ENCODE peak calls at places on chromosomes 6 and 20, in four cellular contexts. One of them, this sample, is unnamed.
A peak's percentile ranks its signal among the peaks of the same experiment; 100 is the strongest.

GRCh38 chr6:108999428-108999827 is 95.2 kb downstream of the SESN1 start:
- DNase-seq in pancreas: no peak
- DNase-seq in psoas muscle: no peak
- DNase-seq in K562: no peak
- DNase-seq in this sample: no peak

GRCh38 chr6:158002249-158002950 is 20.7 kb downstream of the SYNJ2 start:
- DNase-seq in pancreas: no peak
- DNase-seq in K562: no peak
- DNase-seq in psoas muscle: no peak
- DNase-seq in this sample: no peak

GRCh38 chr20:57460781-57461465 is 64.0 kb downstream of the CTCFL start:
- DNase-seq in K562: peak; percentile 86
- DNase-seq in pancreas: no peak
- DNase-seq in psoas muscle: no peak
- DNase-seq in this sample: no peak

GRCh38 chr6:135540207-135540877 is 42.8 kb upstream of the AHI1 start:
- DNase-seq in psoas muscle: no peak
- DNase-seq in pancreas: no peak
- DNase-seq in K562: no peak
- DNase-seq in this sample: no peak

GRCh38 chr6:146315321-146316254 is 228.0 kb upstream of the RAB32 start:
- DNase-seq in pancreas: no peak
- DNase-seq in psoas muscle: no peak
- DNase-seq in K562: no peak
- DNase-seq in this sample: no peak

GRCh38 chr20:62728028-62728780 is 19.6 kb downstream of the NTSR1 start:
- DNase-seq in psoas muscle: no peak
- DNase-seq in pancreas: no peak
- DNase-seq in K562: peak; percentile 48
- DNase-seq in this sample: no peak

GRCh38 chr6:159002432-159003160 is 2.6 kb upstream of the RSPH3 start:
- DNase-seq in pancreas: no peak
- DNase-seq in psoas muscle: peak; percentile 16
- DNase-seq in K562: no peak
- DNase-seq in this sample: no peak

GRCh38 chr20:33828326-33828834 is 17.2 kb downstream of the CHMP4B start:
- DNase-seq in K562: no peak
- DNase-seq in pancreas: no peak
- DNase-seq in psoas muscle: no peak
- DNase-seq in this sample: peak; percentile 27

GRCh38 chr6:129621252-129621651 is 88.7 kb downstream of the ARHGAP18 start:
- DNase-seq in pancreas: no peak
- DNase-seq in K562: no peak
- DNase-seq in psoas muscle: no peak
- DNase-seq in this sample: no peak

GRCh38 chr6:127547909-127548649 is 28.9 kb upstream of the C6orf58 start:
- DNase-seq in psoas muscle: no peak
- DNase-seq in pancreas: no peak
- DNase-seq in K562: no peak
- DNase-seq in this sample: no peak

GRCh38 chr6:13932785-13933184 is 8.0 kb downstream of the RNF182 start:
- DNase-seq in K562: no peak
- DNase-seq in pancreas: no peak
- DNase-seq in psoas muscle: no peak
- DNase-seq in this sample: no peak

GRCh38 chr6:10386756-10387654 is 27.9 kb downstream of the TFAP2A start:
- DNase-seq in psoas muscle: no peak
- DNase-seq in pancreas: no peak
- DNase-seq in K562: no peak
- DNase-seq in this sample: no peak

GRCh38 chr6:139250296-139251274 is 41.2 kb downstream of the TXLNB start:
- DNase-seq in pancreas: peak; percentile 13
- DNase-seq in K562: peak; percentile 51
- DNase-seq in psoas muscle: peak; percentile 57
- DNase-seq in this sample: peak; percentile 38

GRCh38 chr6:101595276-101595675 is 201.8 kb downstream of the GRIK2 start:
- DNase-seq in psoas muscle: no peak
- DNase-seq in pancreas: no peak
- DNase-seq in K562: no peak
- DNase-seq in this sample: no peak

GRCh38 chr6:20327141-20327540 is 74.5 kb upstream of the E2F3 start:
- DNase-seq in psoas muscle: no peak
- DNase-seq in pancreas: no peak
- DNase-seq in K562: no peak
- DNase-seq in this sample: no peak

GRCh38 chr6:116570856-116571682 is at the start of gene RWDD1:
- DNase-seq in psoas muscle: peak; percentile 100
- DNase-seq in K562: peak; percentile 92
- DNase-seq in pancreas: peak; percentile 99
- DNase-seq in this sample: peak; percentile 99

GRCh38 chr6:167791036-167791779 is 35.5 kb upstream of the AFDN start:
- DNase-seq in pancreas: no peak
- DNase-seq in K562: no peak
- DNase-seq in psoas muscle: no peak
- DNase-seq in this sample: no peak

GRCh38 chr20:1415667-1416468 is 23.0 kb upstream of the FKBP1A start:
- DNase-seq in K562: peak; percentile 35
- DNase-seq in pancreas: no peak
- DNase-seq in psoas muscle: no peak
- DNase-seq in this sample: no peak

GRCh38 chr6:137268911-137269310 is 49.7 kb upstream of the IFNGR1 start:
- DNase-seq in K562: no peak
- DNase-seq in psoas muscle: no peak
- DNase-seq in pancreas: no peak
- DNase-seq in this sample: no peak

GRCh38 chr6:12962529-12962928 is 246.0 kb downstream of the PHACTR1 start:
- DNase-seq in K562: no peak
- DNase-seq in pancreas: peak; percentile 46
- DNase-seq in psoas muscle: no peak
- DNase-seq in this sample: no peak

GRCh38 chr6:105642708-105643107 is 239.8 kb upstream of the PREP start:
- DNase-seq in psoas muscle: no peak
- DNase-seq in pancreas: no peak
- DNase-seq in K562: no peak
- DNase-seq in this sample: no peak

GRCh38 chr6:33667776-33668175 is 43.7 kb downstream of the UQCC2 start:
- DNase-seq in psoas muscle: no peak
- DNase-seq in K562: no peak
- DNase-seq in pancreas: no peak
- DNase-seq in this sample: no peak

GRCh38 chr20:50713677-50714101 is 17.7 kb upstream of the PARD6B start:
- DNase-seq in pancreas: peak; percentile 32
- DNase-seq in psoas muscle: no peak
- DNase-seq in K562: no peak
- DNase-seq in this sample: no peak

GRCh38 chr6:164252952-164253351 is 838.4 kb downstream of the QKI start:
- DNase-seq in pancreas: no peak
- DNase-seq in psoas muscle: no peak
- DNase-seq in K562: no peak
- DNase-seq in this sample: no peak

GRCh38 chr20:21229163-21229562 is 74.0 kb upstream of the XRN2 start:
- DNase-seq in psoas muscle: no peak
- DNase-seq in pancreas: no peak
- DNase-seq in K562: no peak
- DNase-seq in this sample: no peak

GRCh38 chr20:661474-662288 is 8.7 kb upstream of the SRXN1 start:
- DNase-seq in psoas muscle: no peak
- DNase-seq in pancreas: no peak
- DNase-seq in K562: no peak
- DNase-seq in this sample: no peak

GRCh38 chr6:31300797-31301196 is 28.9 kb upstream of the HLA-C start:
- DNase-seq in psoas muscle: no peak
- DNase-seq in pancreas: no peak
- DNase-seq in K562: no peak
- DNase-seq in this sample: no peak

GRCh38 chr20:52972965-52973819 is 1.0 kb downstream of the TSHZ2 start:
- DNase-seq in pancreas: no peak
- DNase-seq in K562: no peak
- DNase-seq in psoas muscle: peak; percentile 21
- DNase-seq in this sample: no peak

GRCh38 chr6:146814148-146814750 is 215.5 kb downstream of the ADGB start:
- DNase-seq in psoas muscle: no peak
- DNase-seq in pancreas: no peak
- DNase-seq in K562: no peak
- DNase-seq in this sample: no peak

GRCh38 chr6:33860706-33861474 is 57.1 kb upstream of the MLN start:
- DNase-seq in pancreas: no peak
- DNase-seq in psoas muscle: no peak
- DNase-seq in K562: no peak
- DNase-seq in this sample: no peak

GRCh38 chr6:42243046-42243445 is 25.4 kb upstream of the MRPS10 start:
- DNase-seq in pancreas: no peak
- DNase-seq in K562: no peak
- DNase-seq in psoas muscle: no peak
- DNase-seq in this sample: no peak

GRCh38 chr6:42237857-42238256 is 20.2 kb upstream of the MRPS10 start:
- DNase-seq in K562: no peak
- DNase-seq in pancreas: no peak
- DNase-seq in psoas muscle: no peak
- DNase-seq in this sample: no peak

GRCh38 chr6:42239736-42240375 is 22.2 kb upstream of the MRPS10 start:
- DNase-seq in psoas muscle: no peak
- DNase-seq in pancreas: no peak
- DNase-seq in K562: no peak
- DNase-seq in this sample: no peak

GRCh38 chr6:42239333-42239732 is 21.7 kb upstream of the MRPS10 start:
- DNase-seq in pancreas: no peak
- DNase-seq in psoas muscle: no peak
- DNase-seq in K562: no peak
- DNase-seq in this sample: no peak

GRCh38 chr6:42241915-42242314 is 24.3 kb upstream of the MRPS10 start:
- DNase-seq in K562: no peak
- DNase-seq in psoas muscle: no peak
- DNase-seq in pancreas: no peak
- DNase-seq in this sample: no peak
- H3K36me3 ChIP-seq in K562: no peaks in the 10 kb centered on the region
- H3K36me3 ChIP-seq in psoas muscle: no peaks in the 10 kb centered on the region
- H3K36me3 ChIP-seq in pancreas: no peaks in the 10 kb centered on the region
- H3K36me3 ChIP-seq in this sample: no peaks in the 10 kb centered on the region

GRCh38 chr20:18533978-18534644 is 26.4 kb downstream of the SEC23B start:
- DNase-seq in psoas muscle: no peak
- DNase-seq in pancreas: no peak
- DNase-seq in K562: no peak
- DNase-seq in this sample: no peak
- H3K36me3 ChIP-seq in psoas muscle: peaks cover 85% of the 10 kb centered on the region
- H3K36me3 ChIP-seq in pancreas: peaks cover 31% of the 10 kb centered on the region
- H3K36me3 ChIP-seq in K562: peaks cover 60% of the 10 kb centered on the region
- H3K36me3 ChIP-seq in this sample: peaks cover 80% of the 10 kb centered on the region

GRCh38 chr20:38882600-38882999 is 43.6 kb upstream of the FAM83D start:
- DNase-seq in K562: no peak
- DNase-seq in pancreas: no peak
- DNase-seq in psoas muscle: no peak
- DNase-seq in this sample: no peak

GRCh38 chr20:38888059-38888831 is 38.0 kb upstream of the FAM83D start:
- DNase-seq in pancreas: no peak
- DNase-seq in psoas muscle: no peak
- DNase-seq in K562: no peak
- DNase-seq in this sample: no peak

GRCh38 chr20:38883081-38883980 is 42.9 kb upstream of the FAM83D start:
- DNase-seq in pancreas: no peak
- DNase-seq in psoas muscle: no peak
- DNase-seq in K562: no peak
- DNase-seq in this sample: no peak

GRCh38 chr20:38883981-38884733 is 42.1 kb upstream of the FAM83D start:
- DNase-seq in pancreas: no peak
- DNase-seq in psoas muscle: no peak
- DNase-seq in K562: no peak
- DNase-seq in this sample: no peak

GRCh38 chr20:38885357-38885756 is 40.9 kb upstream of the FAM83D start:
- DNase-seq in K562: no peak
- DNase-seq in psoas muscle: no peak
- DNase-seq in pancreas: no peak
- DNase-seq in this sample: no peak
- H3K36me3 ChIP-seq in K562: no peaks in the 10 kb centered on the region
- H3K36me3 ChIP-seq in psoas muscle: no peaks in the 10 kb centered on the region
- H3K36me3 ChIP-seq in pancreas: no peaks in the 10 kb centered on the region
- H3K36me3 ChIP-seq in this sample: no peaks in the 10 kb centered on the region

DNA sequence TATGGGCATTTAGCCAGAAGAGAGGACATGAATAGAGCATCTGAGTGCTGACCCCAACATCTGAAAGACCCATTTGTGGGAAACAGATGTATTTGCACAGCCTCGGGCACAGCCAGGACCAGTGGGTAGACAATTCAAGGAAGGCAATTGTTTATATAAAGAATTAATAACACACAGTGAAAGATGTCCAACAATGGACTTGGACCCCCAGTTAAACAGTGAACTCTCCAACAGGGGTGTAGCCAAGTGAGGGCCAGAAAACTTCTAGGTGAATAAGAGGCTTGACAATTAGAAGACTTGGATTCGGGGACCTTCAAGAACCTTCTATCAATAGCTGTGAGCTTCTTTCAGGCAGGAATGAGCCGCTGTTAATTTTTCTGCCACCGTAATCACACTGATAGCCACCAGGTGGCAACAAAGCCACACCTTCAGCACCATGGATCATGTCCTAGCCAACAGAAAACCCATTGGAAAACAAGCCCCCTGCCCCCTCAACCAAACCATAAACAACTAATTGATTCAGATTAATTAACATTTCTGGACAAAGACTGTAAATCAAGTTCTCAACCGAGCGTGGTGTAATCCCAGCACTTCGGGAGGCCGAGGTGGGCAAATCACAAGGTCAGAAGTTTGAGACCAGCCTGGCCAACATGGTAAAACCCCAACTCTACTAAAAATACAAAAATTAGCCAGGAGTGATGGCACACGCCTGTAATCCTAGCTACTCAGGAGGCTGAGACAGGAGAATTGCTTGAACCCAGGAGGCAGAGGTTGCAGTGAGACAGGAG is 8.8 kb upstream of the SRSF6 start:
- DNase-seq in psoas muscle: no peak
- DNase-seq in K562: peak; percentile 64
- DNase-seq in pancreas: peak; percentile 13
- DNase-seq in this sample: no peak
- H3K36me3 ChIP-seq in psoas muscle: no peaks in the 10 kb centered on the region
- H3K36me3 ChIP-seq in K562: no peaks in the 10 kb centered on the region
- H3K36me3 ChIP-seq in pancreas: no peaks in the 10 kb centered on the region
- H3K36me3 ChIP-seq in this sample: no peaks in the 10 kb centered on the region